ENCODE peak calls at places on chromosomes 13 and 19, in five cellular contexts. One of them, this sample, is unnamed.

GRCh38 chr13:60397693-60398437 is 845 bp downstream of the TDRD3 start:
- DNase-seq in K562: no peak
- DNase-seq in HepG2: peak
- DNase-seq in A549: peak
- DNase-seq in H1: no peak
- DNase-seq in this sample: no peak

GRCh38 chr19:42480335-42481095 is 37.8 kb upstream of the CXCL17 start:
- DNase-seq in A549: no peak
- DNase-seq in K562: no peak
- DNase-seq in HepG2: peak
- DNase-seq in H1: no peak
- DNase-seq in this sample: no peak

GRCh38 chr13:98478134-98479129 is 98.5 kb downstream of the STK24 start:
- DNase-seq in A549: no peak
- DNase-seq in H1: no peak
- DNase-seq in HepG2: no peak
- DNase-seq in K562: peak
- DNase-seq in this sample: peak

GRCh38 chr19:1163283-1163933 is 10.7 kb downstream of the SBNO2 start:
- DNase-seq in HepG2: no peak
- DNase-seq in H1: no peak
- DNase-seq in K562: no peak
- DNase-seq in A549: no peak
- DNase-seq in this sample: no peak

GRCh38 chr13:73060251-73061160 is 1.7 kb downstream of the KLF5 start:
- DNase-seq in K562: peak
- DNase-seq in A549: no peak
- DNase-seq in HepG2: no peak
- DNase-seq in H1: no peak
- DNase-seq in this sample: no peak

GRCh38 chr19:58409010-58409790 is 751 bp downstream of the ZNF584 start:
- DNase-seq in HepG2: no peak
- DNase-seq in K562: no peak
- DNase-seq in A549: no peak
- DNase-seq in H1: peak
- DNase-seq in this sample: no peak

GRCh38 chr19:55931936-55932386 is at the start of gene NLRP13:
- DNase-seq in K562: no peak
- DNase-seq in HepG2: no peak
- DNase-seq in H1: no peak
- DNase-seq in A549: no peak
- DNase-seq in this sample: no peak

GRCh38 chr13:51804295-51805172 is 571 bp upstream of the DHRS12 start:
- DNase-seq in A549: no peak
- DNase-seq in H1: no peak
- DNase-seq in K562: no peak
- DNase-seq in HepG2: no peak
- DNase-seq in this sample: no peak

GRCh38 chr19:7366701-7367420 is 18.1 kb downstream of the ARHGEF18 start:
- DNase-seq in A549: peak
- DNase-seq in K562: peak
- DNase-seq in H1: no peak
- DNase-seq in HepG2: peak
- DNase-seq in this sample: no peak

GRCh38 chr19:49147923-49148682 is 7.1 kb downstream of the HRC start:
- DNase-seq in H1: no peak
- DNase-seq in A549: no peak
- DNase-seq in K562: peak
- DNase-seq in HepG2: no peak
- DNase-seq in this sample: no peak

GRCh38 chr19:18735324-18735723 is 51.8 kb downstream of the CRTC1 start:
- DNase-seq in HepG2: no peak
- DNase-seq in A549: no peak
- DNase-seq in H1: no peak
- DNase-seq in K562: no peak
- DNase-seq in this sample: no peak

GRCh38 chr19:516884-517424 is 9.7 kb downstream of the TPGS1 start:
- DNase-seq in HepG2: no peak
- DNase-seq in A549: no peak
- DNase-seq in K562: peak
- DNase-seq in H1: no peak
- DNase-seq in this sample: no peak

GRCh38 chr19:43439183-43440063 is 24.7 kb downstream of the TEX101 start:
- DNase-seq in K562: no peak
- DNase-seq in H1: no peak
- DNase-seq in A549: peak
- DNase-seq in HepG2: peak
- DNase-seq in this sample: no peak

GRCh38 chr13:114319441-114319871 is 5.2 kb downstream of the CHAMP1 start:
- DNase-seq in K562: no peak
- DNase-seq in A549: no peak
- DNase-seq in HepG2: no peak
- DNase-seq in H1: no peak
- DNase-seq in this sample: no peak

GRCh38 chr13:54301085-54301484 is 1272.5 kb downstream of the OLFM4 start:
- DNase-seq in A549: no peak
- DNase-seq in H1: no peak
- DNase-seq in K562: no peak
- DNase-seq in HepG2: no peak
- DNase-seq in this sample: no peak

GRCh38 chr19:22144394-22144793 is 52.4 kb downstream of the ZNF676 start:
- DNase-seq in HepG2: no peak
- DNase-seq in H1: peak
- DNase-seq in A549: no peak
- DNase-seq in K562: peak
- DNase-seq in this sample: no peak

GRCh38 chr13:101511766-101512165 is 59.3 kb downstream of the ITGBL1 start:
- DNase-seq in A549: no peak
- DNase-seq in K562: no peak
- DNase-seq in H1: no peak
- DNase-seq in HepG2: no peak
- DNase-seq in this sample: no peak

GRCh38 chr13:111650626-111651025 is 330.2 kb downstream of the TEX29 start:
- DNase-seq in A549: no peak
- DNase-seq in HepG2: no peak
- DNase-seq in K562: no peak
- DNase-seq in H1: peak
- DNase-seq in this sample: no peak

GRCh38 chr19:38867176-38867780 is 10.8 kb downstream of the RINL start:
- DNase-seq in H1: no peak
- DNase-seq in K562: no peak
- DNase-seq in A549: no peak
- DNase-seq in HepG2: no peak
- DNase-seq in this sample: no peak

GRCh38 chr19:3094638-3095374 is 644 bp downstream of the GNA11 start:
- DNase-seq in K562: no peak
- DNase-seq in H1: no peak
- DNase-seq in HepG2: no peak
- DNase-seq in A549: no peak
- DNase-seq in this sample: no peak

GRCh38 chr13:50123862-50124535 is 108.8 kb downstream of the KCNRG start:
- DNase-seq in K562: no peak
- DNase-seq in HepG2: peak
- DNase-seq in A549: peak
- DNase-seq in H1: peak
- DNase-seq in this sample: no peak

GRCh38 chr19:49133621-49134454 is 14.5 kb downstream of the PPFIA3 start:
- DNase-seq in H1: peak
- DNase-seq in K562: peak
- DNase-seq in A549: peak
- DNase-seq in HepG2: no peak
- DNase-seq in this sample: no peak

GRCh38 chr19:19502281-19502680 is 13.1 kb downstream of the TSSK6 start:
- DNase-seq in HepG2: no peak
- DNase-seq in H1: no peak
- DNase-seq in K562: no peak
- DNase-seq in A549: no peak
- DNase-seq in this sample: no peak

GRCh38 chr13:46614582-46614981 is 61.6 kb downstream of the LRCH1 start:
- DNase-seq in H1: no peak
- DNase-seq in K562: no peak
- DNase-seq in HepG2: no peak
- DNase-seq in A549: peak
- DNase-seq in this sample: no peak

GRCh38 chr19:47186337-47187022 is 44.5 kb downstream of the BBC3 start:
- DNase-seq in K562: no peak
- DNase-seq in HepG2: no peak
- DNase-seq in H1: no peak
- DNase-seq in A549: no peak
- DNase-seq in this sample: peak
- TF ChIP-seq HDAC2 in K562: no peak
- TF ChIP-seq HDAC2 in HepG2: no peak
- TF ChIP-seq HDAC2 in H1: no peak
- TF ChIP-seq HDAC2 in A549: no peak
- TF ChIP-seq HDAC2 in this sample: no peak

GRCh38 chr19:45250832-45251451 is at the start of gene MARK4:
- DNase-seq in HepG2: no peak
- DNase-seq in K562: peak
- DNase-seq in A549: peak
- DNase-seq in H1: peak
- DNase-seq in this sample: no peak

GRCh38 chr19:45251452-45252354 is 632 bp downstream of the MARK4 start:
- DNase-seq in A549: no peak
- DNase-seq in K562: peak
- DNase-seq in H1: peak
- DNase-seq in HepG2: no peak
- DNase-seq in this sample: no peak

GRCh38 chr19:45250216-45250831 is 747 bp upstream of the MARK4 start:
- DNase-seq in H1: no peak
- DNase-seq in A549: no peak
- DNase-seq in K562: no peak
- DNase-seq in HepG2: no peak
- DNase-seq in this sample: no peak

GRCh38 chr19:45247136-45247535 is 1.9 kb upstream of the EXOC3L2 start:
- DNase-seq in H1: no peak
- DNase-seq in HepG2: no peak
- DNase-seq in K562: no peak
- DNase-seq in A549: no peak
- DNase-seq in this sample: no peak

GRCh38 chr19:45249261-45250033 is 1.6 kb upstream of the MARK4 start:
- DNase-seq in HepG2: no peak
- DNase-seq in A549: no peak
- DNase-seq in H1: no peak
- DNase-seq in K562: no peak
- DNase-seq in this sample: no peak
- TF ChIP-seq HDAC2 in HepG2: no peak
- TF ChIP-seq HDAC2 in A549: no peak
- TF ChIP-seq HDAC2 in H1: no peak
- TF ChIP-seq HDAC2 in K562: no peak
- TF ChIP-seq HDAC2 in this sample: no peak

DNA sequence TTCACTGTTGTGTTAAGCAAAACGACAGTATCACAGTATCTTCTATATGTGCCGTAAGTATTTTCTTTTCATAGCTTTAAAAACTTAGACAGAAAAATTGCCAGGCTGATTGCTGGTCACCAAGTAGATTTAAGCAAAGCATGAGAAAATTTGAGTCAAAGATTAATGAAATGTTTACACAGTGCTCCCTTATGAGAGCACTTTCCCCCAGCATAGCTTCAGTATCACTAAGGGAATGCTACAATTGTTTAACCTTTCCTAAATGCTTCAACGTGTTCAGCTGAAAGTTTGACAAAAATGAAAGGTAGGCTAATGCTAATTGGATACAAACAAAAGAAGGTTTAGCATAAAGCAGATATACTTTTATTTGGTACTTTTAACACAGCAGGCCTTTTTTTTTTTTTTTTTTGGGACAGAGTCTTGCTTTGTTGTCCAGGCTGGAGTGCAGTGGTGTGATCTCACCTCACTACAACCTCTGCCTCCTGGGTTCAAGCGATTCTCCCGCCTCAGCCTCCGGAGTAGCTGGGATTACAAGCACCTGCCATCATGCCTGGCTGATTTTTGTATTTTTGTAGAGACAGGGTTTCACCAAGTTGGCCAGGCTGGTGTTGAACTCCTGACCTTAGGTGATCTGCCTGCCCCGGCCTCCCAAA is 23.4 kb downstream of the PCCA start:
- DNase-seq in H1: no peak
- DNase-seq in HepG2: peak
- DNase-seq in K562: no peak
- DNase-seq in A549: no peak
- DNase-seq in this sample: no peak
- TF ChIP-seq HDAC2 in H1: no peak
- TF ChIP-seq HDAC2 in HepG2: no peak
- TF ChIP-seq HDAC2 in K562: no peak
- TF ChIP-seq HDAC2 in A549: no peak
- TF ChIP-seq HDAC2 in this sample: no peak

GRCh38 chr13:99614465-99614885 is 113.2 kb downstream of the TM9SF2 start:
- DNase-seq in HepG2: peak
- DNase-seq in A549: peak
- DNase-seq in H1: no peak
- DNase-seq in K562: peak
- DNase-seq in this sample: no peak

GRCh38 chr13:99617474-99618255 is 116.4 kb downstream of the TM9SF2 start:
- DNase-seq in HepG2: peak
- DNase-seq in A549: peak
- DNase-seq in H1: peak
- DNase-seq in K562: peak
- DNase-seq in this sample: no peak

GRCh38 chr13:99624936-99625540 is 123.8 kb downstream of the TM9SF2 start:
- DNase-seq in K562: no peak
- DNase-seq in A549: no peak
- DNase-seq in H1: no peak
- DNase-seq in HepG2: no peak
- DNase-seq in this sample: no peak

GRCh38 chr13:99620806-99621205 is 119.5 kb downstream of the TM9SF2 start:
- DNase-seq in A549: no peak
- DNase-seq in K562: no peak
- DNase-seq in H1: no peak
- DNase-seq in HepG2: no peak
- DNase-seq in this sample: no peak

DNA sequence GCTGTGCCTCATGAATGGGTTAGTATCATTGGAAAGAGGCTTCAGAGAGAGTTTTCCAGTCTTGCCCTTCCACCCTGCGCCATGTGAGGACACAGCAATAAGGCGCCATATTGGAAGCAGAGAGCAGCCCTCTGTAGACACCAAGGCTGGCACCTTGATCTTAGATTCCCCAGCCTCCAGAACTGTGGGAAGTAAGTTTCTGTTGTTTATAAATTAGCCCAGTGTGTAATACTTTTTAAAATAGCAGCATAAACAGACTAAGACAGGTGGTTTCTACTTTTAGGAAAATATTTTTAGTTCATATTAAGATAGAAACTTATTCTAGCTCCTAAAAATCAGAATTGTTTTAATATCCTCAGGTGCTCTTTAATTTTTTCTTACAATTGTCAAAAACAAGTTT is 117.9 kb downstream of the TM9SF2 start:
- DNase-seq in K562: no peak
- DNase-seq in HepG2: no peak
- DNase-seq in H1: no peak
- DNase-seq in A549: no peak
- DNase-seq in this sample: no peak
- TF ChIP-seq HDAC2 in K562: no peak
- TF ChIP-seq HDAC2 in HepG2: no peak
- TF ChIP-seq HDAC2 in H1: no peak
- TF ChIP-seq HDAC2 in A549: no peak
- TF ChIP-seq HDAC2 in this sample: no peak